ENCODE peak calls at places on chromosome 1, in five cellular contexts. E is K562, K is IMR-90, R is H1, T is HepG2. A is an unnamed sample.
A peak's percentile ranks its signal among the peaks of the same experiment; 100 is the strongest.

GRCh38 chr1:72516264-72516663 is 233.9 kb upstream of the NEGR1 start:
- DNase-seq in E (no peak), K (no peak), R (no peak), T (no peak), A (no peak)

GRCh38 chr1:182650678-182651669 is 33.4 kb downstream of the RGS8 start:
- DNase-seq in E (no peak), K (no peak), R (no peak), T (no peak), A (no peak)

GRCh38 chr1:116373451-116374339 is 651 bp downstream of the ATP1A1 start:
- DNase-seq in E (peak; percentile 83), K (peak; percentile 24), R (peak; percentile 79), T (no peak), A (no peak)

GRCh38 chr1:203028784-203029553 is 2.7 kb downstream of the PPFIA4 start:
- DNase-seq in E (no peak), K (no peak), R (no peak), T (no peak), A (no peak)

GRCh38 chr1:89262643-89263042 is 10.0 kb downstream of the GBP5 start:
- DNase-seq in E (no peak), K (peak; percentile 5), R (no peak), T (no peak), A (no peak)

GRCh38 chr1:203202431-203203245 is 16.1 kb upstream of the CHI3L1 start:
- DNase-seq in E (no peak), K (peak; percentile 90), R (no peak), T (no peak), A (no peak)

GRCh38 chr1:87370519-87370918 is 41.8 kb downstream of the LMO4 start:
- DNase-seq in E (no peak), K (no peak), R (no peak), T (no peak), A (no peak)

GRCh38 chr1:200022239-200022804 is 5.2 kb upstream of the NR5A2 start:
- DNase-seq in E (no peak), K (no peak), R (no peak), T (no peak), A (no peak)

GRCh38 chr1:200266871-200267270 is 143.0 kb downstream of the ZNF281 start:
- DNase-seq in E (no peak), K (no peak), R (no peak), T (no peak), A (no peak)

GRCh38 chr1:65896721-65897120 is 104.0 kb downstream of the PDE4B start:
- DNase-seq in E (no peak), K (peak; percentile 37), R (no peak), T (no peak), A (no peak)

GRCh38 chr1:36083635-36084501 is at the start of gene TEKT2:
- DNase-seq in E (no peak), K (no peak), R (peak; percentile 90), T (no peak), A (no peak)

DNA sequence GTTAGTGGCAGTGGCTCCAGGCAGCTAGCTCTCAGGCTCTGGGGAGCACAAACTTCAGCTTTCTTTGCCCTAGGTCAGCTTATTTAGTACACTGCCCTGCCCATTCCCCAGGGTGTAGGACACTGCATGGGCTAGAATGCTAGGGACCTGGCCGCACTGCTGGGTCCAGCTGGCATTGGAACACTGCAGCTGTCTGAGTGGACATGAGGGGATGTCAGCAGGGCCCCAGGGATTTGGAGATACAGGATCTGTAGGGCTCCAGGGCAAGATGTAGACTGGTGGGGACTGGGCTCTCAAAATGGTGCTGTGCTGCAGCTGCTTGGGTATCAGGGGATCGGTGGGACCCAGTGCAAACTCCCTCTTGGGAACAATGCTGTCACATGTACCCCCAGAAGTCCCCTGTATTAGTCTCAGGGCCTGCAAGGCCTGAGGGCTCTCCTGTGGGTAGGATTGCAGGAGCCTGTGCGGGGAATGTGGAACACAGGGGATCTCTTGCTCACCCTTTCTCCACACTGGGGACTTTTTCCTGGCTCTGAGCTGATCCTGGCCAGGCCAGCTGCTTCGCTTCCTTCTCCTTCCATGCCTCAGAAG is 25.2 kb upstream of the TTC22 start:
- DNase-seq in E (no peak), K (no peak), R (no peak), T (no peak), A (no peak)
- TF ChIP-seq CEBPB in E (no peak), K (no peak), R (no peak), T (no peak), A (no peak)

GRCh38 chr1:154936416-154937050 is at the start of gene PMVK:
- DNase-seq in E (peak; percentile 97), K (peak; percentile 95), R (peak; percentile 94), T (peak; percentile 88), A (peak; percentile 96)

GRCh38 chr1:154938604-154939399 is 2.3 kb upstream of the PMVK start:
- DNase-seq in E (no peak), K (no peak), R (no peak), T (no peak), A (no peak)

GRCh38 chr1:154935749-154936415 is 637 bp downstream of the PMVK start:
- DNase-seq in E (no peak), K (no peak), R (no peak), T (no peak), A (no peak)

GRCh38 chr1:154937988-154938386 is 1.5 kb upstream of the PMVK start:
- DNase-seq in E (no peak), K (no peak), R (no peak), T (no peak), A (no peak)

DNA sequence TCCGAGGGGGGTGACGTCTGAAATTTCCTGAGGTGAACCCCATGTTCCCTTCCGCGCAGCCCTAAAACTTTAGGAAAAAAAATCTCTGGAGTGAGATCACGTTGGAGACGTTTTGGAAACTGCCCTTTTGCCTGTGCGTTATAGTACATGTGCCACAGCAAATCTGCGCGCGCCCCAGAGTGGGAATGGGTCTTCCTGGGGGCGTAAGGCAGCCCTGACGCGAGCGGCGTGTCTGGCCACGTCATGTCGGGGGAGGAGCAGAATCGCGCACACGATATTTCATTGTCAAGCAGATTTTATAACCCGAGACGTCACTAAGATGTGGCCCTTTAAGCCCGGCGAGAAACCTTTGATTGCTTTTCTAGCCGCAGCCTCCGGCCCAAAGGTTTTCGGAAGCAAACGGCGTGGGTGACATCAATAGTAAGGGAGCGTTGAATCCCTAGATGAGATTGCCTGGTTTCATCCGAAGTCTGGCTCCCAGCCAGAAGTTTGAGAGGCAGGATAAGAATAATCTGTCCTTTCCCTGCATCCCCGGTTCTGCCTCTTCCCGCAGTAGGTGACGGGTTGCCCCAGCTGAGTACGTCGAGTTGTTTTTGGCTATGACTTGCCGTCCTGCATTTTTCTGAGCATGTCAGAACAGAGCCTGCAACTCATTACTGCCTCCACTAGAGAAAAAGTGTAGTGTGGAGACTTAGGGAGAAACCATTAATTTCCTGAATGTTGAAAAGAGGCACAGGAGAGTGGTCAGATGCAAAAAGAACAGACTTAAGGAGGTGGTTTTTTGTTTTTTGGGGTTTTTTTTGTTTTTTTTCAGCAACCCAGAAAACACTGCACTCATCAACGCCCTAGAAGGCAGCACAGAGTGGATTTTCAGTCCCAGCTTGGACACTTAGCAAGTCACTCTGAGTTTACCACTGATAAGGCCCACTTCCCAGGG is 800 bp upstream of the PMVK start:
- DNase-seq in E (peak; percentile 89), K (peak; percentile 97), R (peak; percentile 89), T (peak; percentile 75), A (peak; percentile 93)
- TF ChIP-seq POLR2A in E (peak; percentile 17), K (peak; percentile 66), R (peak; percentile 45), T (no peak), A (peak; percentile 55)

DNA sequence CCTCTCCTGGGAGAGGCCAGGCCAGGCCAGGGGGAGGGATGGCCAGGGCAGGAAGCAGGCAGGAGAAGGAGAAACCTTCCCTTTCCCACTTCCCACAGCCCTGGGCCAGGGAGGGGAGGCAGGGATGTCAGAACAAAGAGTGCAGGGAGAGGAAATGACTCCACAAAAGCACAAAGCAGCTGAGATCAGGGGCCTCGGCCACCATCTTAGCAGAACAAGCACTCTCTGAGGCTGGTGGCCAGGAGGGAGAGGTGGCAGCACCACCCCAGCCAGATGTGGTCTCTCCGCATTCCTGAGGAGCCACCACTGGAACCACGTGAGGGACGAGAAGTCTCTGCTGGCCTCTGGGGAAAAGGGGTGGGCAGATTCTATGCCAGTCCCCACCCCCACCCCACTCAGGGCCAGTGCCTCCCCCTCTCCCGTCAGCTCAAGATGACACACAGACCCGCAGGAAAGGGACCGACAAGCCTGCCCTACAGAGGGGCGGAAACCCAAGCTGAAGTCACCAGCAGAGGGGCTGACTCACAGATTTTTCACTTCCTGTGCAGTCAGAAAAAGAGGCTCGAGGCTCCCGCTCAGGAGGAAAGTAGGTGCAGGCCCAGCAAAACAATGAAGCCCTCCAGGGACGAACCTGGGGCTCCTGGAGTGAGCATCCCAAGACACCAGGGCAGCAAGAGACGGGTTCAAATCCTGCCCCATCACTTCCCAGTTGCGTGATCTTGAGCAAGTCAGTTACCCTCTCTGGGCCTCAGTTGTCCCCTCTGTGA is 24.1 kb upstream of the ALDH4A1 start:
- DNase-seq in E (peak; percentile 57), K (peak; percentile 96), R (no peak), T (no peak), A (peak; percentile 93)
- H3K9ac ChIP-seq in E (no peak overlapping the region), K (peak overlapping the region; percentile 85), R (no peak overlapping the region), T (no peak overlapping the region), A (peak overlapping the region; percentile 88)

DNA sequence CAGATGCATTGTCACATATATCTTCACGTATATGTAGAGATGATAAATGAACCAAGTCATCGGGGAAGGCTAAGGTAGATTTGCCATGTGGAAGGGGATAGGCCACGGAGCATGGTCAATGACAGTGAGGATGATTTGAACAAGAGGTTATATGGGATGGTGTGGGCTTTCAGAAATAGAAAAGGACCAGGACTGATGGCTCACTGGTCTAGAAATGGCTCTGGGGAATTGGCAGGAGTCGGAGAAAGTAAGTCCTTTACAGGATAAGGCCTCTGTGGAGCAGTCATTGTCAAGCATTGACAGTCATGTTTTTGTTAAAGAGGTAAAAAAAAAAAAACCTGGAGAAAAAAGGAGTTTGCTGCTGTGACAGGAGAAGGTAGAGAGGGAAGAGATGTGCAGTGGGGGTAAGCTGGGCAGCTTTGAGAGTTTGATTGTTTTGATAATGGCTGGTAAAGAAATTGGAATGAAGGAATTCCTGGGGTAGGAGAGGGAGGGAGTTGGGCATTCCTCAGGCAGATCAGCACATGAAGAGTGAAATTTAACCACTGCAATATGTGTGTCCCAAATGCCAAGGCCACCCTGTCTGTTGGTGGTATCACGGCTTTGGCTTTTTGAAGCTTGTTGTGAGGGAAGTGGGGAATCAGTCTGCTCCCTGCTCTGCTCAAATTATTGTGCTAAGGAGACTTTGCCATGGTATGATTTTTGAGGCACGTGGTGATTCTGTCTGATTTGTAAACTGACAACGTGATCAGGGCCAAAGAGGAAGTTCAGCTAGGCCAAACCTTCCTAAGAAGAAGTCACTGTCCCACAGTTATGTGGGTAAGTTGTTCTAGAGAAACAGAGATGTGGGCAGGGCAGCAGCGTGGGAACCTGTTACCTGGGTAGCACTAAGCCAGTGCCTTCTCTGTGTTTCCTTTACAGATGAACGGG is 26.0 kb downstream of the MACF1 start:
- DNase-seq in E (no peak), K (no peak), R (no peak), T (peak; percentile 4), A (no peak)
- TF ChIP-seq CEBPB in E (no peak), K (no peak), R (no peak), T (no peak), A (no peak)

GRCh38 chr1:111475706-111476105 is 1.9 kb downstream of the C1orf162 start:
- DNase-seq in E (no peak), K (no peak), R (no peak), T (no peak), A (no peak)

GRCh38 chr1:111476214-111476613 is 2.4 kb downstream of the C1orf162 start:
- DNase-seq in E (no peak), K (no peak), R (no peak), T (no peak), A (no peak)

GRCh38 chr1:111474106-111474505 is 322 bp downstream of the C1orf162 start:
- DNase-seq in E (no peak), K (no peak), R (no peak), T (no peak), A (no peak)

GRCh38 chr1:111476761-111477309 is 3.1 kb downstream of the C1orf162 start:
- DNase-seq in E (no peak), K (no peak), R (no peak), T (no peak), A (no peak)

GRCh38 chr1:111474521-111474920 is 737 bp downstream of the C1orf162 start:
- DNase-seq in E (no peak), K (no peak), R (no peak), T (no peak), A (no peak)
- TF ChIP-seq POLR2A in E (no peak), K (no peak), R (no peak), T (no peak), A (no peak)

A was measured in HCT116.